ENCODE peak calls at places on chromosomes 5 and 9, in five cellular contexts. U is activated CD4-positive, alpha-beta T cell treated with anti-CD3 and anti-CD28 coated beads for 36 hours; W is LHCN-M2; O is AG09309; L is NCI-H146. T is an unnamed sample.
A peak's percentile ranks its signal among the peaks of the same experiment; 100 is the strongest.

GRCh38 chr5:174337276-174338203 is 292.0 kb downstream of the NSG2 start:
- DNase-seq in U (no peak), L (no peak), O (no peak), W (no peak), T (no peak)

GRCh38 chr5:44809215-44809955 is 638 bp downstream of the MRPS30 start:
- DNase-seq in O (peak; percentile 13), L (peak; percentile 61), W (peak; percentile 63), U (peak; percentile 74), T (peak; percentile 53)

GRCh38 chr5:149387982-149388381 is 8.9 kb upstream of the IL17B start:
- DNase-seq in W (peak; percentile 39), U (no peak), L (no peak), O (no peak), T (no peak)

GRCh38 chr9:86350006-86350755 is 4.0 kb downstream of the TUT7 start:
- DNase-seq in O (no peak), W (no peak), U (no peak), L (no peak), T (no peak)

GRCh38 chr9:137217276-137218211 is 4.5 kb downstream of the RNF208 start:
- DNase-seq in O (no peak), W (no peak), L (no peak), U (no peak), T (no peak)

GRCh38 chr9:2605246-2605645 is 16.3 kb upstream of the VLDLR start:
- DNase-seq in W (no peak), U (no peak), L (no peak), O (no peak), T (no peak)

GRCh38 chr5:41610402-41610801 is 100.0 kb upstream of the PLCXD3 start:
- DNase-seq in W (no peak), U (no peak), L (no peak), O (no peak), T (no peak)

GRCh38 chr5:12805165-12805698 is 901.0 kb upstream of the CTNND2 start:
- DNase-seq in L (peak; percentile 76), O (no peak), W (no peak), U (no peak), T (no peak)

GRCh38 chr9:130689937-130690700 is 3.5 kb upstream of the EXOSC2 start:
- DNase-seq in W (peak; percentile 97), O (peak; percentile 93), U (peak; percentile 16), L (peak; percentile 50), T (no peak)

GRCh38 chr5:171152382-171152781 is 156.7 kb upstream of the TLX3 start:
- DNase-seq in O (peak; percentile 7), L (peak; percentile 33), W (peak; percentile 3), U (no peak), T (no peak)

GRCh38 chr5:55713871-55714270 is 1.7 kb upstream of the SLC38A9 start:
- DNase-seq in W (no peak), U (no peak), O (no peak), L (no peak), T (no peak)

GRCh38 chr9:131238402-131239021 is 37.8 kb downstream of the FAM78A start:
- DNase-seq in L (no peak), U (peak; percentile 18), W (peak; percentile 95), O (no peak), T (no peak)

GRCh38 chr9:69965416-69966145 is 78.1 kb upstream of the MAMDC2 start:
- DNase-seq in O (no peak), W (no peak), L (no peak), U (no peak), T (no peak)

GRCh38 chr5:169803077-169803981 is 166.3 kb downstream of the DOCK2 start:
- DNase-seq in U (no peak), L (no peak), O (peak; percentile 97), W (peak; percentile 89), T (peak; percentile 69)

GRCh38 chr5:61659221-61659696 is 327.2 kb downstream of the ZSWIM6 start:
- DNase-seq in L (no peak), W (no peak), O (no peak), U (no peak), T (no peak)

GRCh38 chr9:125600194-125600593 is 106.8 kb downstream of the MAPKAP1 start:
- DNase-seq in U (no peak), W (peak; percentile 26), O (no peak), L (no peak), T (no peak)

GRCh38 chr5:159459951-159460538 is 129.8 kb upstream of the IL12B start:
- DNase-seq in U (no peak), W (no peak), L (no peak), O (no peak), T (no peak)

GRCh38 chr9:16205455-16205854 is 652.6 kb downstream of the CCDC171 start:
- DNase-seq in O (no peak), W (no peak), U (no peak), L (no peak), T (no peak)

GRCh38 chr5:33343661-33344327 is 97.0 kb upstream of the TARS1 start:
- DNase-seq in O (no peak), L (no peak), U (no peak), W (peak; percentile 85), T (peak; percentile 71)

GRCh38 chr9:26770821-26771220 is 121.8 kb downstream of the CAAP1 start:
- DNase-seq in W (no peak), U (no peak), O (no peak), L (no peak), T (no peak)

GRCh38 chr5:133758641-133759040 is 146.3 kb upstream of the FSTL4 start:
- DNase-seq in W (no peak), U (no peak), O (no peak), L (no peak), T (no peak)

GRCh38 chr9:80049096-80049495 is 477.3 kb downstream of the TLE4 start:
- DNase-seq in U (no peak), W (peak; percentile 26), L (no peak), O (no peak), T (no peak)

GRCh38 chr5:132807163-132807838 is 5.8 kb upstream of the SOWAHA start:
- DNase-seq in L (no peak), U (no peak), O (no peak), W (peak; percentile 12), T (no peak)

GRCh38 chr9:87718852-87719612 is 6.9 kb upstream of the CTSL start:
- DNase-seq in U (no peak), L (no peak), O (no peak), W (no peak), T (no peak)

GRCh38 chr9:6133346-6134063 is 82.1 kb upstream of the IL33 start:
- DNase-seq in U (no peak), L (no peak), W (peak; percentile 43), O (no peak), T (no peak)

GRCh38 chr9:120916573-120916972 is 10.0 kb downstream of the TRAF1 start:
- DNase-seq in O (no peak), U (peak; percentile 8), W (peak; percentile 82), L (no peak), T (peak; percentile 32)

GRCh38 chr5:149320791-149321330 is 24.4 kb upstream of the GRPEL2 start:
- DNase-seq in U (no peak), W (peak; percentile 96), O (peak; percentile 84), L (peak; percentile 63), T (peak; percentile 73)

GRCh38 chr9:134437417-134438203 is 111.4 kb downstream of the RXRA start:
- DNase-seq in L (no peak), U (no peak), O (no peak), W (no peak), T (no peak)

GRCh38 chr9:105632807-105633206 is 29.4 kb upstream of the TAL2 start:
- DNase-seq in U (no peak), O (no peak), L (no peak), W (peak; percentile 49), T (no peak)

GRCh38 chr9:98998441-98999151 is 54.9 kb downstream of the COL15A1 start:
- DNase-seq in W (peak; percentile 57), U (peak; percentile 79), O (no peak), L (peak; percentile 35), T (no peak)

GRCh38 chr9:112054916-112055315 is 120.2 kb downstream of the SUSD1 start:
- DNase-seq in W (no peak), L (no peak), O (no peak), U (no peak), T (no peak)

GRCh38 chr9:21965401-21965951 is 28.7 kb downstream of the CDKN2A start:
- DNase-seq in U (peak; percentile 75), O (no peak), W (no peak), L (no peak), T (peak; percentile 74)

GRCh38 chr9:21579209-21579608 is 97.1 kb upstream of the IFNE start:
- DNase-seq in U (peak; percentile 33), O (no peak), W (peak; percentile 62), L (no peak), T (no peak)

GRCh38 chr5:6820851-6821479 is 107.7 kb downstream of the TENT4A start:
- DNase-seq in O (no peak), U (peak; percentile 82), W (peak; percentile 24), L (peak; percentile 12), T (no peak)

GRCh38 chr5:171312129-171312819 is 3.2 kb downstream of the TLX3 start:
- DNase-seq in L (peak; percentile 39), U (peak; percentile 20), O (no peak), W (no peak), T (no peak)

GRCh38 chr5:169448826-169449225 is 134.7 kb upstream of the SPDL1 start:
- DNase-seq in W (no peak), U (no peak), L (no peak), O (no peak), T (no peak)

GRCh38 chr5:43098064-43098463 is 22.6 kb upstream of the ZNF131 start:
- DNase-seq in L (no peak), O (no peak), U (no peak), W (no peak), T (no peak)

T was measured in amniotic stem cell.